ENCODE peak calls at places on chromosomes 4 and X, in nine cellular contexts. One of them, this sample, is unnamed.

GRCh38 chr4:77082886-77083608 is 7.3 kb upstream of the CCNI start:
- DNase-seq in HCT116: no peak
- DNase-seq in HepG2: no peak
- DNase-seq in breast epithelium: no peak
- DNase-seq in stomach: no peak
- DNase-seq in transverse colon: no peak
- DNase-seq in tibial nerve: no peak
- DNase-seq in suprapubic skin: no peak
- DNase-seq in adrenal gland: no peak
- DNase-seq in this sample: no peak

GRCh38 chr4:18444286-18444685 is 422.7 kb upstream of the LCORL start:
- DNase-seq in HCT116: no peak
- DNase-seq in HepG2: no peak
- DNase-seq in breast epithelium: no peak
- DNase-seq in stomach: no peak
- DNase-seq in transverse colon: no peak
- DNase-seq in tibial nerve: no peak
- DNase-seq in suprapubic skin: no peak
- DNase-seq in adrenal gland: no peak
- DNase-seq in this sample: no peak

GRCh38 chr4:155959417-155959816 is 5.8 kb upstream of the CTSO start:
- DNase-seq in HCT116: no peak
- DNase-seq in HepG2: no peak
- DNase-seq in breast epithelium: no peak
- DNase-seq in stomach: no peak
- DNase-seq in transverse colon: no peak
- DNase-seq in tibial nerve: no peak
- DNase-seq in suprapubic skin: no peak
- DNase-seq in adrenal gland: no peak
- DNase-seq in this sample: no peak

GRCh38 chr4:89915937-89916336 is 21.3 kb downstream of the MMRN1 start:
- DNase-seq in HCT116: no peak
- DNase-seq in HepG2: no peak
- DNase-seq in breast epithelium: no peak
- DNase-seq in stomach: no peak
- DNase-seq in transverse colon: no peak
- DNase-seq in tibial nerve: no peak
- DNase-seq in suprapubic skin: no peak
- DNase-seq in adrenal gland: no peak
- DNase-seq in this sample: no peak

GRCh38 chr4:55407119-55407518 is 11.4 kb downstream of the TMEM165 start:
- DNase-seq in HCT116: no peak
- DNase-seq in HepG2: no peak
- DNase-seq in breast epithelium: no peak
- DNase-seq in stomach: no peak
- DNase-seq in transverse colon: no peak
- DNase-seq in tibial nerve: no peak
- DNase-seq in suprapubic skin: no peak
- DNase-seq in adrenal gland: no peak
- DNase-seq in this sample: no peak

GRCh38 chr4:121011138-121011537 is 61.2 kb downstream of the NDNF start:
- DNase-seq in HCT116: no peak
- DNase-seq in HepG2: no peak
- DNase-seq in breast epithelium: no peak
- DNase-seq in stomach: no peak
- DNase-seq in transverse colon: no peak
- DNase-seq in tibial nerve: no peak
- DNase-seq in suprapubic skin: no peak
- DNase-seq in adrenal gland: no peak
- DNase-seq in this sample: no peak

GRCh38 chrX:1400049-1400448 is 8.1 kb upstream of the SLC25A6 start:
- DNase-seq in HCT116: no peak
- DNase-seq in HepG2: no peak
- DNase-seq in breast epithelium: no peak
- DNase-seq in stomach: no peak
- DNase-seq in transverse colon: no peak
- DNase-seq in tibial nerve: no peak
- DNase-seq in suprapubic skin: no peak
- DNase-seq in adrenal gland: no peak
- DNase-seq in this sample: peak; percentile 21

GRCh38 chr4:101191302-101192098 is 155.8 kb downstream of the PPP3CA start:
- DNase-seq in HCT116: no peak
- DNase-seq in HepG2: no peak
- DNase-seq in breast epithelium: peak; percentile 49
- DNase-seq in stomach: peak; percentile 73
- DNase-seq in transverse colon: peak; percentile 50
- DNase-seq in tibial nerve: peak; percentile 70
- DNase-seq in suprapubic skin: no peak
- DNase-seq in adrenal gland: peak; percentile 92
- DNase-seq in this sample: peak; percentile 91

GRCh38 chrX:39757971-39758370 is 339.8 kb downstream of the BCOR start:
- DNase-seq in HCT116: no peak
- DNase-seq in HepG2: no peak
- DNase-seq in breast epithelium: no peak
- DNase-seq in stomach: no peak
- DNase-seq in transverse colon: no peak
- DNase-seq in tibial nerve: no peak
- DNase-seq in suprapubic skin: no peak
- DNase-seq in adrenal gland: no peak
- DNase-seq in this sample: no peak

GRCh38 chr4:136495076-136495475 is 1037.2 kb downstream of the PCDH18 start:
- DNase-seq in HCT116: no peak
- DNase-seq in HepG2: no peak
- DNase-seq in breast epithelium: no peak
- DNase-seq in stomach: no peak
- DNase-seq in transverse colon: no peak
- DNase-seq in tibial nerve: no peak
- DNase-seq in suprapubic skin: no peak
- DNase-seq in adrenal gland: no peak
- DNase-seq in this sample: no peak

GRCh38 chrX:20989361-20989760 is 384.9 kb upstream of the CNKSR2 start:
- DNase-seq in HCT116: no peak
- DNase-seq in HepG2: no peak
- DNase-seq in breast epithelium: no peak
- DNase-seq in stomach: no peak
- DNase-seq in transverse colon: no peak
- DNase-seq in tibial nerve: no peak
- DNase-seq in suprapubic skin: no peak
- DNase-seq in adrenal gland: no peak
- DNase-seq in this sample: no peak

GRCh38 chr4:56995525-56995924 is 16.8 kb downstream of the POLR2B start:
- DNase-seq in HCT116: no peak
- DNase-seq in HepG2: no peak
- DNase-seq in breast epithelium: peak; percentile 33
- DNase-seq in stomach: peak; percentile 56
- DNase-seq in transverse colon: peak; percentile 53
- DNase-seq in tibial nerve: peak; percentile 60
- DNase-seq in suprapubic skin: no peak
- DNase-seq in adrenal gland: peak; percentile 59
- DNase-seq in this sample: peak; percentile 89

DNA sequence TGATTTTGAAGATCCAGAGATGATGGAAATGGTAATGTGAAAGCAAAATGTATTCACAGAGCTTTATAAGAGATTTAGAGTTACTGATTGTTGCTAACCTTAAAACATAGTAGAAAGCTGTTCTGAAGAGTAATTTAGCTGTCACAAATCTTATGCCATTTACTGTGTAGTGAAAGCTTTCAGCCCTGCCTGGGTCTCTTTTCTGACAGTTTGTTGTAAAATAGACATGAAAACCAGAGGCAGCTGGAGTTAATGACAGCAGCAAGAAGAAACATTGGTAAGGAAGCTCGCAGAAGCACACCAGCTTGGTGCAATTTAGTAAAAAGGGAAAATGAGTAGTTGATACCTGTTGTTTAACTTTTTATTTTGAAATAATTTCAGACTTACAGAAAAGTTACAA is 21.1 kb downstream of the POLR2B start:
- DNase-seq in HCT116: no peak
- DNase-seq in HepG2: no peak
- DNase-seq in breast epithelium: no peak
- DNase-seq in stomach: no peak
- DNase-seq in transverse colon: no peak
- DNase-seq in tibial nerve: no peak
- DNase-seq in suprapubic skin: no peak
- DNase-seq in adrenal gland: no peak
- DNase-seq in this sample: no peak
- H3K36me3 ChIP-seq in HCT116: peaks cover 33% of the 10 kb centered on the region
- H3K36me3 ChIP-seq in HepG2: peaks cover 65% of the 10 kb centered on the region
- H3K36me3 ChIP-seq in breast epithelium: no peaks in the 10 kb centered on the region
- H3K36me3 ChIP-seq in stomach: peaks cover 97% of the 10 kb centered on the region
- H3K36me3 ChIP-seq in transverse colon: peaks cover 42% of the 10 kb centered on the region
- H3K36me3 ChIP-seq in tibial nerve: peaks cover 79% of the 10 kb centered on the region
- H3K36me3 ChIP-seq in suprapubic skin: peaks cover 75% of the 10 kb centered on the region
- H3K36me3 ChIP-seq in adrenal gland: peaks cover 53% of the 10 kb centered on the region
- H3K36me3 ChIP-seq in this sample: peaks cover 16% of the 10 kb centered on the region

GRCh38 chr4:109728385-109728784 is 1.5 kb downstream of the PLA2G12A start:
- DNase-seq in HCT116: no peak
- DNase-seq in HepG2: no peak
- DNase-seq in breast epithelium: no peak
- DNase-seq in stomach: no peak
- DNase-seq in transverse colon: no peak
- DNase-seq in tibial nerve: no peak
- DNase-seq in suprapubic skin: no peak
- DNase-seq in adrenal gland: no peak
- DNase-seq in this sample: no peak

GRCh38 chr4:109729155-109729562 is 711 bp downstream of the PLA2G12A start:
- DNase-seq in HCT116: no peak
- DNase-seq in HepG2: no peak
- DNase-seq in breast epithelium: no peak
- DNase-seq in stomach: no peak
- DNase-seq in transverse colon: no peak
- DNase-seq in tibial nerve: no peak
- DNase-seq in suprapubic skin: no peak
- DNase-seq in adrenal gland: no peak
- DNase-seq in this sample: no peak

GRCh38 chr4:109729563-109730293 is at the start of gene PLA2G12A:
- DNase-seq in HCT116: peak; percentile 87
- DNase-seq in HepG2: peak; percentile 68
- DNase-seq in breast epithelium: peak; percentile 86
- DNase-seq in stomach: peak; percentile 94
- DNase-seq in transverse colon: peak; percentile 89
- DNase-seq in tibial nerve: peak; percentile 48
- DNase-seq in suprapubic skin: peak; percentile 84
- DNase-seq in adrenal gland: peak; percentile 72
- DNase-seq in this sample: peak; percentile 79

GRCh38 chr4:109733728-109734127 is 3.9 kb upstream of the PLA2G12A start:
- DNase-seq in HCT116: no peak
- DNase-seq in HepG2: no peak
- DNase-seq in breast epithelium: no peak
- DNase-seq in stomach: no peak
- DNase-seq in transverse colon: no peak
- DNase-seq in tibial nerve: no peak
- DNase-seq in suprapubic skin: no peak
- DNase-seq in adrenal gland: no peak
- DNase-seq in this sample: no peak

GRCh38 chr4:109730294-109731051 is 603 bp upstream of the PLA2G12A start:
- DNase-seq in HCT116: no peak
- DNase-seq in HepG2: no peak
- DNase-seq in breast epithelium: peak; percentile 27
- DNase-seq in stomach: peak; percentile 57
- DNase-seq in transverse colon: peak; percentile 68
- DNase-seq in tibial nerve: no peak
- DNase-seq in suprapubic skin: peak; percentile 84
- DNase-seq in adrenal gland: peak; percentile 68
- DNase-seq in this sample: peak; percentile 82
- TF ChIP-seq POLR2A in HCT116: no peak
- TF ChIP-seq POLR2A in HepG2: no peak
- TF ChIP-seq POLR2A in breast epithelium: no peak
- TF ChIP-seq POLR2A in stomach: no peak
- TF ChIP-seq POLR2A in transverse colon: peak; percentile 19
- TF ChIP-seq POLR2A in tibial nerve: no peak
- TF ChIP-seq POLR2A in suprapubic skin: no peak
- TF ChIP-seq POLR2A in adrenal gland: no peak
- TF ChIP-seq POLR2A in this sample: no peak

GRCh38 chrX:57286507-57287251 is at the start of gene FAAH2:
- DNase-seq in HCT116: peak; percentile 90
- DNase-seq in HepG2: peak; percentile 57
- DNase-seq in breast epithelium: peak; percentile 73
- DNase-seq in stomach: peak; percentile 77
- DNase-seq in transverse colon: peak; percentile 79
- DNase-seq in tibial nerve: no peak
- DNase-seq in suprapubic skin: no peak
- DNase-seq in adrenal gland: peak; percentile 40
- DNase-seq in this sample: no peak
- H3K27ac ChIP-seq in HCT116: peak within 1 kb of the TSS; percentile 80
- H3K27ac ChIP-seq in HepG2: peak within 1 kb of the TSS; percentile 60
- H3K27ac ChIP-seq in breast epithelium: peak within 1 kb of the TSS; percentile 86
- H3K27ac ChIP-seq in stomach: peak within 1 kb of the TSS; percentile 79
- H3K27ac ChIP-seq in transverse colon: peak within 1 kb of the TSS; percentile 85
- H3K27ac ChIP-seq in tibial nerve: no peak within 1 kb of the TSS
- H3K27ac ChIP-seq in suprapubic skin: peak within 1 kb of the TSS; percentile 75
- H3K27ac ChIP-seq in adrenal gland: no peak within 1 kb of the TSS
- H3K27ac ChIP-seq in this sample: no peak within 1 kb of the TSS

GRCh38 chr4:184413227-184414064 is 60.9 kb downstream of the IRF2 start:
- DNase-seq in HCT116: no peak
- DNase-seq in HepG2: no peak
- DNase-seq in breast epithelium: no peak
- DNase-seq in stomach: no peak
- DNase-seq in transverse colon: no peak
- DNase-seq in tibial nerve: no peak
- DNase-seq in suprapubic skin: no peak
- DNase-seq in adrenal gland: no peak
- DNase-seq in this sample: no peak

GRCh38 chr4:184410748-184411147 is 63.6 kb downstream of the IRF2 start:
- DNase-seq in HCT116: no peak
- DNase-seq in HepG2: no peak
- DNase-seq in breast epithelium: no peak
- DNase-seq in stomach: no peak
- DNase-seq in transverse colon: no peak
- DNase-seq in tibial nerve: no peak
- DNase-seq in suprapubic skin: no peak
- DNase-seq in adrenal gland: no peak
- DNase-seq in this sample: no peak

GRCh38 chr4:184417802-184418511 is 56.4 kb downstream of the IRF2 start:
- DNase-seq in HCT116: peak; percentile 51
- DNase-seq in HepG2: peak; percentile 27
- DNase-seq in breast epithelium: no peak
- DNase-seq in stomach: no peak
- DNase-seq in transverse colon: no peak
- DNase-seq in tibial nerve: no peak
- DNase-seq in suprapubic skin: no peak
- DNase-seq in adrenal gland: no peak
- DNase-seq in this sample: no peak

GRCh38 chr4:184416913-184417734 is 57.2 kb downstream of the IRF2 start:
- DNase-seq in HCT116: no peak
- DNase-seq in HepG2: no peak
- DNase-seq in breast epithelium: no peak
- DNase-seq in stomach: no peak
- DNase-seq in transverse colon: peak; percentile 39
- DNase-seq in tibial nerve: no peak
- DNase-seq in suprapubic skin: no peak
- DNase-seq in adrenal gland: no peak
- DNase-seq in this sample: no peak

DNA sequence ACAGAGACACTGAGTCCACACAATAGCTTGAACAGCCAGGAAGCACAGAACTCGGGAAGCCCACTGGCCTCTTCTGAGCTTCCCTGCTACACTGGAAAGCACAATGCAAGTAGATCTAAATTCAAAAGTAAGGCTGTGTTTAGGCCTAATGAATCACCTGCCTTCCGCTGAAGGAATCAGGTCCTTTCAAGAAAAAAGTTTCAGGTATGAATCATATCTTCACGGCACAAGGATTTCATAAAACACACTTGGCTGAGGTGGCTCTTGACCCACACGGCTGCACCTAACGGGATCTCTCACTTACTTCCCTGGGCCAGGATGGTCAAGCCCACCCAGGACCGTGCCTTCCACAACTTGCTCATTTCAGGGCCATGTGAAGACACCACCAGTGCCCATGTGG is 59.3 kb downstream of the IRF2 start:
- DNase-seq in HCT116: no peak
- DNase-seq in HepG2: no peak
- DNase-seq in breast epithelium: no peak
- DNase-seq in stomach: no peak
- DNase-seq in transverse colon: no peak
- DNase-seq in tibial nerve: no peak
- DNase-seq in suprapubic skin: no peak
- DNase-seq in adrenal gland: no peak
- DNase-seq in this sample: no peak
- H3K36me3 ChIP-seq in HCT116: no peaks in the 10 kb centered on the region
- H3K36me3 ChIP-seq in HepG2: peaks cover 71% of the 10 kb centered on the region
- H3K36me3 ChIP-seq in breast epithelium: no peaks in the 10 kb centered on the region
- H3K36me3 ChIP-seq in stomach: peaks cover 53% of the 10 kb centered on the region
- H3K36me3 ChIP-seq in transverse colon: peaks cover 20% of the 10 kb centered on the region
- H3K36me3 ChIP-seq in tibial nerve: peaks cover 53% of the 10 kb centered on the region
- H3K36me3 ChIP-seq in suprapubic skin: peaks cover 20% of the 10 kb centered on the region
- H3K36me3 ChIP-seq in adrenal gland: peaks cover 34% of the 10 kb centered on the region
- H3K36me3 ChIP-seq in this sample: peaks cover 23% of the 10 kb centered on the region

This sample was measured in sigmoid colon.